ENCODE peak calls at places on chromosomes 16 and 17, in four cellular contexts. G, K, R and X are unnamed samples.

GRCh38 chr17:69047368-69048263 is 13.1 kb downstream of the ABCA9 start:
- DNase-seq in G (no peak), K (peak; percentile 62), R (no peak), X (no peak)

GRCh38 chr17:49101054-49101534 is 31.5 kb upstream of the B4GALNT2 start:
- DNase-seq in G (no peak), K (no peak), R (no peak), X (no peak)

GRCh38 chr16:31474173-31474714 is 2.3 kb downstream of the TGFB1I1 start:
- DNase-seq in G (no peak), K (peak; percentile 55), R (no peak), X (no peak)

GRCh38 chr16:26672206-26672605 is 394.5 kb upstream of the C16orf82 start:
- DNase-seq in G (no peak), K (no peak), R (no peak), X (no peak)

GRCh38 chr17:67995568-67996191 is 589 bp downstream of the C17orf58 start:
- DNase-seq in G (peak; percentile 14), K (peak; percentile 43), R (peak; percentile 63), X (peak; percentile 32)

GRCh38 chr17:4994081-4994595 is 3.2 kb downstream of the INCA1 start:
- DNase-seq in G (no peak), K (no peak), R (no peak), X (no peak)

GRCh38 chr17:59361916-59362810 is 30.7 kb downstream of the YPEL2 start:
- DNase-seq in G (peak; percentile 15), K (no peak), R (no peak), X (no peak)

GRCh38 chr17:2701161-2701995 is 10.2 kb downstream of the CLUH start:
- DNase-seq in G (no peak), K (no peak), R (peak; percentile 32), X (no peak)

GRCh38 chr16:89638455-89638854 is 19.1 kb downstream of the CHMP1A start:
- DNase-seq in G (no peak), K (no peak), R (no peak), X (no peak)

GRCh38 chr16:50671644-50672260 is 9.4 kb downstream of the SNX20 start:
- DNase-seq in G (no peak), K (no peak), R (no peak), X (peak; percentile 51)

GRCh38 chr16:81324808-81325207 is 10.0 kb downstream of the GAN start:
- DNase-seq in G (no peak), K (no peak), R (no peak), X (no peak)

GRCh38 chr17:8053600-8053999 is 14.7 kb downstream of the ALOX15B start:
- DNase-seq in G (no peak), K (no peak), R (no peak), X (no peak)

GRCh38 chr16:483351-484075 is 44.0 kb upstream of the CAPN15 start:
- DNase-seq in G (no peak), K (no peak), R (no peak), X (no peak)

GRCh38 chr17:50050431-50051032 is 5.4 kb upstream of the ITGA3 start:
- DNase-seq in G (no peak), K (no peak), R (no peak), X (no peak)

GRCh38 chr17:41301916-41302901 is at the start of gene KRTAP29-1:
- DNase-seq in G (no peak), K (no peak), R (no peak), X (no peak)

GRCh38 chr17:79009397-79010303 is at the start of gene CANT1:
- DNase-seq in G (peak; percentile 77), K (peak; percentile 74), R (peak; percentile 87), X (peak; percentile 88)

GRCh38 chr16:51326131-51326856 is 175.2 kb upstream of the SALL1 start:
- DNase-seq in G (no peak), K (no peak), R (no peak), X (no peak)

GRCh38 chr17:32519769-32520701 is 33.2 kb downstream of the CDK5R1 start:
- DNase-seq in G (peak; percentile 46), K (no peak), R (peak; percentile 55), X (no peak)
- H3K4me1 ChIP-seq in G (peaks cover 74% of the 10 kb centered on the region), K (peaks cover 7% of the 10 kb centered on the region), R (peaks cover 22% of the 10 kb centered on the region), X (no peaks in the 10 kb centered on the region)

GRCh38 chr17:45197555-45198334 is 23.9 kb upstream of the FMNL1 start:
- DNase-seq in G (peak; percentile 82), K (peak; percentile 86), R (peak; percentile 99), X (peak; percentile 96)

GRCh38 chr17:45200701-45201100 is 21.0 kb upstream of the FMNL1 start:
- DNase-seq in G (no peak), K (peak; percentile 47), R (peak; percentile 55), X (no peak)

GRCh38 chr17:45190503-45191282 is 29.0 kb downstream of the HEXIM2 start:
- DNase-seq in G (no peak), K (no peak), R (no peak), X (no peak)

GRCh38 chr17:45197108-45197507 is 24.6 kb upstream of the FMNL1 start:
- DNase-seq in G (no peak), K (no peak), R (no peak), X (no peak)

DNA sequence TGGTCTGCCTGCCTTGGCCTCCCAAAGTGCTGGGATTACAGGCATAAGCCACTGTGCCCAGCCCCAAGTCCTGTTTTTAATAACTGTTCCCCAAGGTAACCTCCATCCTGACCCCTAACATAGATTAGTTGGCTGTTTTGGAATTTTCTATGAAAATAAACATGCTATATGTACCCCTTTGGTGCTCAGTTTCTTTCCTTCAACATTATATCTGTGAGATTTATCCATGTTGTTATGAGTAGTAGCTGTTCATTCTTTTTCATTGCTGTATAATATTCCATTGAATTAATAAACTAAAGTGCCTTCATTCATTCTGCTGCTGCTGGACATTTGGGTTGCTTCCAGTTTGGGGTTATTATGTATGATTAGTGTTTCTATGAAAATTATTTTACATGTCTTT is 26.3 kb upstream of the FMNL1 start:
- DNase-seq in G (no peak), K (no peak), R (no peak), X (no peak)
- TF ChIP-seq CTCF in G (no peak), K (no peak), R (no peak), X (no peak)

GRCh38 chr16:66194866-66195265 is 171.6 kb upstream of the CDH5 start:
- DNase-seq in G (no peak), K (no peak), R (no peak), X (no peak)
- H3K4me1 ChIP-seq in G (no peaks in the 10 kb centered on the region), K (peaks cover 3% of the 10 kb centered on the region), R (no peaks in the 10 kb centered on the region), X (no peaks in the 10 kb centered on the region)

GRCh38 chr16:84927621-84928591 is 83.4 kb downstream of the ZDHHC7 start:
- DNase-seq in G (no peak), K (peak; percentile 59), R (no peak), X (no peak)

GRCh38 chr16:84924339-84925091 is 86.8 kb downstream of the ZDHHC7 start:
- DNase-seq in G (no peak), K (no peak), R (no peak), X (no peak)

GRCh38 chr16:84926462-84926861 is 84.9 kb downstream of the ZDHHC7 start:
- DNase-seq in G (no peak), K (no peak), R (no peak), X (no peak)

GRCh38 chr16:84925092-84925772 is 86.1 kb downstream of the ZDHHC7 start:
- DNase-seq in G (peak; percentile 52), K (no peak), R (peak; percentile 69), X (peak; percentile 66)

DNA sequence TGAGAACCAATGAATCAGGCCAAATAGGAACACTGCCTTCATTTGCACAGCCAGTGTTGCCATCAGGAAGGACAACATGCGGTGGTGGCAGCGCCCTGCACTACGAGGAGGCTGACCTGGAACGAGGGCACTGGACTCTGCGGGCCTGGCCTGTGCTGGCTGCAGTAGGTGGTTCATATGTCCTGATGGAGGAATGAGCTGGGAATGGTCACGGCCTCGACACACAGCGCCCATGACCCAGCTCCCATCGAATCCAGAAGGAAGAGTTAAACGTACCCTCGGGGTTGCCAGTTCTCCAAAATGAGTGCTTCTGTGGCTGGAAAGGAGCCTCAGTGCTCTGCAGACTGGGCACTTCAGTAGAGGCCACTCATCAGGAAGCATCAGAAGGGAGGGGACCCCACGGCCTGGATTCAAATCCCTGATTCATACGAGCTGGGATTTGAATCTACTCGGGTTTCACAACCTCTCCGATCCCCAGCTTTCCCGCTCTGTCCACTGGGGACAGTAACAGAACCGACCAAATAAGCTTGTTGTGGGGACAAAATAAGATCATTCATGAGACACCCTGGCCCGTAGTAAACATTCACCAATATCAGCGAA is 85.5 kb downstream of the ZDHHC7 start:
- DNase-seq in G (no peak), K (peak; percentile 68), R (no peak), X (no peak)
- TF ChIP-seq CTCF in G (no peak), K (no peak), R (no peak), X (no peak)